ENCODE peak calls at places on chromosomes 1 and 21, in four cellular contexts. Z, Q, V and N are unnamed samples. For H3K4me1, the result is how much of the 10 kb centered on the place peaks cover.

GRCh38 chr1:168698453-168698852 is 30.6 kb downstream of the DPT start:
- DNase-seq in Z (no peak), Q (no peak), V (no peak), N (no peak)

GRCh38 chr21:32641715-32642698 is 29.8 kb upstream of the CFAP298 start:
- DNase-seq in Z (no peak), Q (no peak), V (no peak), N (no peak)

GRCh38 chr21:31731112-31731801 is 661 bp downstream of the SCAF4 start:
- DNase-seq in Z (peak), Q (peak), V (peak), N (peak)

GRCh38 chr1:167663002-167663772 is 33.2 kb downstream of the RCSD1 start:
- DNase-seq in Z (peak), Q (peak), V (no peak), N (no peak)

GRCh38 chr21:37593740-37594471 is 227.3 kb downstream of the DYRK1A start:
- DNase-seq in Z (no peak), Q (peak), V (no peak), N (peak)

GRCh38 chr1:51296379-51297357 is 33.7 kb downstream of the TTC39A start:
- DNase-seq in Z (peak), Q (peak), V (peak), N (peak)

GRCh38 chr1:247172956-247173355 is 1.1 kb upstream of the ZNF124 start:
- DNase-seq in Z (no peak), Q (no peak), V (peak), N (no peak)

GRCh38 chr1:111199881-111200801 is at the start of gene DENND2D:
- DNase-seq in Z (peak), Q (no peak), V (peak), N (peak)

GRCh38 chr1:151325646-151326429 is 1.4 kb downstream of the PI4KB start:
- DNase-seq in Z (no peak), Q (no peak), V (no peak), N (no peak)

DNA sequence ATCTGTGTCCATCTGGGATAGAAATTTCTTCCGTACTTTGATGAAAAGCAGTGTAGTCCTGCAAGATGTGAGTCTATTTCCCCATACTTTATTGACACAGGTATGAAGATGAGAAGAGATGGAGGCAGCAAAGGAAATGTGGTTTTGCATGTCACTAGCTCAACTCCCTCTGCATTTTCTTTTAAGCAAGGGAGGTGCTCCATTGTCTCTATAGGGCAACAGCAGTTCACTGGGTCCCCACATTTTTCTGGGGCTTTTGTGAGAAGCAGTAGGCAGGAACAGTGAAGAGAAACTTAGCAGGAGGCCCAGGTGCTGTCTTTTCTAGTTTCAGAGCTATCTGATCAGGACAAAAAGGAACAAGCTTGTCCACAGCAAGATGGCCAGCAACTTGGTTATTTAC is 37.1 kb downstream of the C21orf91 start:
- DNase-seq in Z (no peak), Q (no peak), V (no peak), N (no peak)
- H3K4me1 ChIP-seq in Z (under half), Q (under half), V (under half), N (under half)

GRCh38 chr1:94621802-94622201 is 80.2 kb upstream of the F3 start:
- DNase-seq in Z (no peak), Q (no peak), V (no peak), N (no peak)
- H3K4me1 ChIP-seq in Z (under half), Q (under half), V (under half), N (under half)

GRCh38 chr1:2300004-2300771 is 72.1 kb downstream of the SKI start:
- DNase-seq in Z (no peak), Q (peak), V (no peak), N (no peak)

GRCh38 chr1:2298685-2299673 is 70.9 kb downstream of the SKI start:
- DNase-seq in Z (peak), Q (no peak), V (no peak), N (peak)

GRCh38 chr1:2301607-2302291 is 73.6 kb downstream of the SKI start:
- DNase-seq in Z (no peak), Q (no peak), V (no peak), N (no peak)

GRCh38 chr1:2302292-2302925 is 74.3 kb downstream of the SKI start:
- DNase-seq in Z (no peak), Q (no peak), V (no peak), N (no peak)

GRCh38 chr1:2300851-2301606 is 72.9 kb downstream of the SKI start:
- DNase-seq in Z (peak), Q (no peak), V (peak), N (peak)
- H3K4me1 ChIP-seq in Z (half or more), Q (under half), V (under half), N (under half)

GRCh38 chr1:33366766-33367487 is 46.0 kb upstream of the A3GALT2 start:
- DNase-seq in Z (peak), Q (no peak), V (no peak), N (no peak)

GRCh38 chr1:33365560-33365997 is 44.7 kb upstream of the A3GALT2 start:
- DNase-seq in Z (peak), Q (no peak), V (no peak), N (peak)

GRCh38 chr1:33363470-33363861 is 42.6 kb upstream of the A3GALT2 start:
- DNase-seq in Z (no peak), Q (no peak), V (no peak), N (no peak)

GRCh38 chr1:33361553-33362262 is 40.8 kb upstream of the A3GALT2 start:
- DNase-seq in Z (no peak), Q (peak), V (no peak), N (no peak)

DNA sequence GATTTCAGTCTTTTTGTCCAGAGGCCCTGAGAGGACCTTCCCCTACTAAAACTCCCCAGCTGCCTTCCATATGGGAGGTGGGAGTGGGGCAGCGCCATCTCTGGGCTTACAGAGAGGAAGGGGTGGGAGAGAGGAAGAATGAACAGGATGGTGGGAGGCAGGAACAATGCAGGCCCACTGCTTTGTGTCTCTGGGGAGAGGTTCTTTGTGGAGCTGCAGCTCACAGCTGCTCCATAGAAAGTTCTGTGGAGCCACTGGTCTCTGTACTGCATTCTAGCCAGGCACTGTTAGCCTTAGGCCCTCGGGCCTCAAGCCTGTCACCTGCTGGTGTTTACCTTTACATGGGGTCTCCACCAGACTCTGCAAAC is 43.7 kb upstream of the A3GALT2 start:
- DNase-seq in Z (no peak), Q (no peak), V (no peak), N (no peak)
- H3K4me1 ChIP-seq in Z (half or more), Q (under half), V (under half), N (under half)

GRCh38 chr1:54803761-54804470 is 2.8 kb upstream of the TTC22 start:
- DNase-seq in Z (no peak), Q (no peak), V (peak), N (no peak)
- H3K4me1 ChIP-seq in Z (under half), Q (under half), V (under half), N (under half)

DNA sequence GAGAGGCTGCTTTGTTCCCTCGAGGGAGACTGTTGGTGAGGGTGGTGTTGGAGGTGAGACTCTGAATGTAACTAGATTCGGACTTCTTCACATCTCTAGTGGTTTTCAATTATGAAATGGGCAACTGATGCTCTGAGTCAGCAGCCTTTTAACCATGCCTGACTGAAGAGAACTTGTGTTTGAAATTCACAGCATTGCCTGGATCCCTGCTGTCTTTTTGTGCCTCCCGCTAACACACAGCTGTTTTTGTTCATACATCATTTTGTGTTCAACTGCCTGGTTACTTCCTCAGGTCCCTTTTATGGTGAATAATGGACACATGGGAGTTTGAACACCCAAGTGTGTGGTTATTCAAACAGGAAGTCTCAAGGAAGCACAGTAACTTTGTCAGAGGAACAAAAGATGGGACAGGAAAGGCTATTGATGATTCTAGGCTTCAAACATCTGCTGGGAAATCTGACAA is 16.8 kb downstream of the LAMC1 start:
- DNase-seq in Z (no peak), Q (no peak), V (no peak), N (no peak)
- H3K4me1 ChIP-seq in Z (half or more), Q (under half), V (under half), N (under half)

GRCh38 chr1:237211540-237211939 is 169.6 kb downstream of the RYR2 start:
- DNase-seq in Z (no peak), Q (no peak), V (no peak), N (no peak)
- H3K4me1 ChIP-seq in Z (under half), Q (under half), V (under half), N (under half)

DNA sequence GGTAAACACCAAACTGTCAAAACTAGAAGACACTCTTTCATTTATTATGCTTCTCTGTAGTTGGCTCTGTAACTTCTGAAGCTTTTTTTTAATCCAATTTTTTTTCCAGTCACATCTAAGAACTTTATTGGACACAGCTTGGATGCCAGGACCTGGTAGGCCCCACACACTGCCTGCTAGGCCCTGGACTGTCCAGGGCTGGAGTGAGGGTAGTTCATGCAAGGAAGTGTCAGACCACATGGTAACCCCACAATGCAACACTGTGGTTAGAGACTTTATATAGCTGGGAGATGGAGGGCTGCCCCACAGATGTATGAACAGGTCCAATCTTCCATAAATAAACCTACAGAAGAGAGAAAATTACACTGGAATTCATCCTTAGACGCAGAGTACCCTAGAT is 7.1 kb downstream of the SLC2A1 start:
- DNase-seq in Z (no peak), Q (no peak), V (no peak), N (no peak)
- H3K4me1 ChIP-seq in Z (half or more), Q (under half), V (under half), N (half or more)

DNA sequence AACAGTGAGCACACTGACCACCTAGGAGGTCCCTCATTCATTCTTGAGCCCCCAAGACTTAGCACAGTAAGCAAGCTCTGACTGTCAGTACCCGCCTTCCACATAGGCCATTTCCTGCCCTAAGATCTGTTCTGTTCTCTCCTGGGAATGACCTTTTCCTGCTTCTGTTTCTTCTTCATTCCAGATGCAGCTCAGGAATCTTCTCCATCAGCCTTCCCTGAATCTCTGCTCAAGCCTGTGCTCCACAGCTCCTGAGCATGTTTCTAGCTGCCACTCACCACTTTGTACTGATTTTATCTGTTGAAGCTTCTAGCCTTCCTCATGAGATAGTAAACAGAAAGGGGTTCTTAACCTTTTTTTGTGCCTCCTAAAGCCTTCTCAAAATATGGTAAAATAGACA is 56.6 kb downstream of the ZNF281 start:
- DNase-seq in Z (no peak), Q (no peak), V (no peak), N (no peak)
- H3K4me1 ChIP-seq in Z (under half), Q (under half), V (under half), N (under half)

GRCh38 chr1:14994841-14995437 is 158.6 kb upstream of the TMEM51 start:
- DNase-seq in Z (no peak), Q (no peak), V (peak), N (peak)
- H3K4me1 ChIP-seq in Z (under half), Q (under half), V (under half), N (under half)